ENCODE peak calls at places on chromosomes 13 and 19, in six cellular contexts. L, F, H, D, N and T are unnamed samples.

GRCh38 chr13:97194473-97194872 is 27.7 kb upstream of the MBNL2 start:
- DNase-seq in L (no peak), F (no peak), H (no peak), D (no peak), N (no peak), T (no peak)

GRCh38 chr13:50400035-50400726 is 384.9 kb downstream of the KCNRG start:
- DNase-seq in L (peak; percentile 64), F (no peak), H (peak; percentile 56), D (no peak), N (no peak), T (no peak)

GRCh38 chr13:110712081-110712848 is 1.2 kb upstream of the ING1 start:
- DNase-seq in L (peak; percentile 95), F (peak; percentile 90), H (peak; percentile 83), D (peak; percentile 87), N (peak; percentile 78), T (peak; percentile 87)

GRCh38 chr13:74770361-74770760 is 636.2 kb upstream of the KLF12 start:
- DNase-seq in L (no peak), F (no peak), H (no peak), D (no peak), N (no peak), T (no peak)

GRCh38 chr19:7397687-7398086 is 49.0 kb downstream of the ARHGEF18 start:
- DNase-seq in L (no peak), F (no peak), H (no peak), D (no peak), N (no peak), T (no peak)

GRCh38 chr19:51702103-51702753 is 9.1 kb downstream of the SPACA6 start:
- DNase-seq in L (peak; percentile 65), F (no peak), H (peak; percentile 23), D (peak; percentile 89), N (peak; percentile 69), T (peak; percentile 43)

GRCh38 chr13:50531917-50532899 is 311.3 kb downstream of the DLEU7 start:
- DNase-seq in L (no peak), F (no peak), H (no peak), D (no peak), N (no peak), T (no peak)

GRCh38 chr13:99086869-99087129 is 108.9 kb upstream of the DOCK9 start:
- DNase-seq in L (no peak), F (peak; percentile 45), H (no peak), D (no peak), N (no peak), T (no peak)

GRCh38 chr19:11089254-11090013 is at the start of gene LDLR:
- DNase-seq in L (peak; percentile 84), F (no peak), H (peak; percentile 19), D (peak; percentile 75), N (peak; percentile 54), T (peak; percentile 29)